ENCODE peak calls at places on chromosomes 16 and 17, in seven cellular contexts. K, C, I, P, F, O and W are unnamed samples.

GRCh38 chr17:81131486-81132196 is 33.7 kb upstream of the PVALEF start:
- DNase-seq in K (no peak), C (no peak), I (peak; percentile 83), P (no peak), F (peak; percentile 98), O (no peak), W (no peak)

GRCh38 chr17:74864866-74865395 is 5.2 kb upstream of the GRIN2C start:
- DNase-seq in K (peak; percentile 82), C (peak; percentile 31), I (peak; percentile 75), P (no peak), F (peak; percentile 64), O (peak; percentile 51), W (peak; percentile 34)

GRCh38 chr17:17972952-17973254 is 241 bp downstream of the DRC3 start:
- DNase-seq in K (no peak), C (no peak), I (no peak), P (no peak), F (no peak), O (no peak), W (no peak)

GRCh38 chr16:74817851-74818250 is 43.2 kb upstream of the FA2H start:
- DNase-seq in K (no peak), C (no peak), I (no peak), P (no peak), F (no peak), O (no peak), W (no peak)

GRCh38 chr17:35890774-35891155 is 10.6 kb upstream of the CCL5 start:
- DNase-seq in K (no peak), C (no peak), I (peak; percentile 29), P (no peak), F (peak; percentile 73), O (no peak), W (peak; percentile 70)

GRCh38 chr16:81551141-81551808 is 106.7 kb downstream of the CMIP start:
- DNase-seq in K (peak; percentile 21), C (peak; percentile 87), I (no peak), P (no peak), F (no peak), O (no peak), W (no peak)

GRCh38 chr17:60315650-60316049 is 76.3 kb downstream of the USP32 start:
- DNase-seq in K (no peak), C (no peak), I (no peak), P (no peak), F (peak; percentile 43), O (no peak), W (no peak)

GRCh38 chr17:52604105-52604504 is 445.6 kb upstream of the CA10 start:
- DNase-seq in K (no peak), C (peak; percentile 12), I (no peak), P (no peak), F (peak; percentile 13), O (no peak), W (no peak)

GRCh38 chr17:64185101-64185500 is 55.2 kb upstream of the ERN1 start:
- DNase-seq in K (no peak), C (no peak), I (no peak), P (no peak), F (no peak), O (no peak), W (no peak)

GRCh38 chr17:64190468-64190867 is 60.5 kb upstream of the ERN1 start:
- DNase-seq in K (no peak), C (no peak), I (no peak), P (no peak), F (no peak), O (no peak), W (no peak)

GRCh38 chr17:64187093-64187895 is 57.4 kb upstream of the ERN1 start:
- DNase-seq in K (no peak), C (no peak), I (no peak), P (no peak), F (peak; percentile 83), O (no peak), W (no peak)

GRCh38 chr17:64186171-64187092 is 56.5 kb upstream of the ERN1 start:
- DNase-seq in K (no peak), C (no peak), I (no peak), P (no peak), F (no peak), O (no peak), W (no peak)

DNA sequence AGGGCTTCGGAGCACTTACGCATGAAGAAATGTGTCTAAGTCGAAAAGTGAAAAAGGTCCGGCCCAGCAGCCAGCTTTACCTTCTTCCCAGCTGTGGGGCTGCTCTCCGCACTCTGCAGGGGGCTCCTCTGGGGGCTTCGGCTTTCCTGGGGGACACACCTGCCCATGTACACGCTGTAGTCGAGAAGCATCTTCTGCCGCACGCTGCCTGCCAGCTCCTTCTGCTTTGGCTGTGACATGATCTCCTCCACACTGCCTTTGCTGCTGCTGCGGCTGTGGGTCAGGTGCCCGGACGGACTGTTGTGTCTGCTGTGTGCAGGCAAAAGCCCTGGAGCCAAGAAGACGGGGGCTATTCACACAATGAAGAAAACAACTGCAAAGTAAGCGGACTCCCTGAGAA is 58.1 kb upstream of the ERN1 start:
- DNase-seq in K (no peak), C (no peak), I (no peak), P (no peak), F (no peak), O (no peak), W (no peak)
- H3K4me3 ChIP-seq in K (no peak overlapping the region), C (no peak overlapping the region), I (no peak overlapping the region), P (no peak overlapping the region), F (no peak overlapping the region), O (no peak overlapping the region), W (no peak overlapping the region)

GRCh38 chr17:8398980-8399379 is 1.4 kb upstream of the RNF222 start:
- DNase-seq in K (no peak), C (no peak), I (no peak), P (no peak), F (no peak), O (no peak), W (no peak)

GRCh38 chr17:8392674-8393469 is 4.8 kb downstream of the RNF222 start:
- DNase-seq in K (no peak), C (no peak), I (no peak), P (no peak), F (no peak), O (no peak), W (no peak)

GRCh38 chr17:8401107-8401506 is 3.5 kb upstream of the RNF222 start:
- DNase-seq in K (no peak), C (no peak), I (no peak), P (no peak), F (no peak), O (no peak), W (no peak)

GRCh38 chr17:8393470-8394231 is 4.0 kb downstream of the RNF222 start:
- DNase-seq in K (no peak), C (peak; percentile 87), I (no peak), P (no peak), F (peak; percentile 57), O (no peak), W (no peak)

GRCh38 chr17:8397636-8398035 is at the start of gene RNF222:
- DNase-seq in K (no peak), C (no peak), I (no peak), P (no peak), F (no peak), O (no peak), W (no peak)
- H3K4me3 ChIP-seq in K (no peak within 1 kb of the TSS), C (no peak within 1 kb of the TSS), I (no peak within 1 kb of the TSS), P (no peak within 1 kb of the TSS), F (no peak within 1 kb of the TSS), O (no peak within 1 kb of the TSS), W (no peak within 1 kb of the TSS)

GRCh38 chr16:30842971-30843370 is 50.9 kb downstream of the BCL7C start:
- DNase-seq in K (no peak), C (no peak), I (no peak), P (no peak), F (no peak), O (no peak), W (no peak)

GRCh38 chr16:30844671-30845449 is 49.0 kb downstream of the BCL7C start:
- DNase-seq in K (peak; percentile 92), C (peak; percentile 77), I (peak; percentile 86), P (peak; percentile 55), F (peak; percentile 97), O (peak; percentile 74), W (peak; percentile 86)

GRCh38 chr16:30843501-30843900 is 50.4 kb downstream of the BCL7C start:
- DNase-seq in K (no peak), C (no peak), I (no peak), P (no peak), F (no peak), O (no peak), W (no peak)

GRCh38 chr16:30846649-30847402 is 47.1 kb downstream of the BCL7C start:
- DNase-seq in K (no peak), C (no peak), I (no peak), P (no peak), F (no peak), O (no peak), W (no peak)

DNA sequence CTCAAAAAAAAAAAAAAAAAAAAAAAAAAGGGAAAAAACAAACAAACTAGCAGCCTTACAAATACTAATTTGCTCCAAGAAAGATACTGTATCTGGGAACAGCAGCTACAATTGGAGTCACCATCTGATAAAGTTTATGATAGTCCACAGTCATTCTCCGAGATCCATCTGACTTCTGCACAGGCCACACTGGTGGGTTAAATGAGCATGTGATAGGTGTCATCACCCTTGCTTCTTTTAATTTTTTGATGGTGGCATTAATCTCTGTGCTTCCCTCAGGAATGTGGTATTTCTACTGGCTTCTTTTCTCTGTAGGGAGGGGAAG is 49.6 kb downstream of the BCL7C start:
- DNase-seq in K (no peak), C (no peak), I (no peak), P (no peak), F (no peak), O (no peak), W (no peak)
- H3K4me3 ChIP-seq in K (no peak overlapping the region), C (no peak overlapping the region), I (no peak overlapping the region), P (no peak overlapping the region), F (no peak overlapping the region), O (no peak overlapping the region), W (no peak overlapping the region)

GRCh38 chr17:42113293-42114069 is 967 bp upstream of the DHX58 start:
- DNase-seq in K (no peak), C (no peak), I (no peak), P (no peak), F (no peak), O (no peak), W (no peak)
- H3K4me3 ChIP-seq in K (no peak overlapping the region), C (no peak overlapping the region), I (no peak overlapping the region), P (no peak overlapping the region), F (no peak overlapping the region), O (no peak overlapping the region), W (no peak overlapping the region)

GRCh38 chr17:78585231-78585630 is 8.0 kb upstream of the DNAH17 start:
- DNase-seq in K (no peak), C (no peak), I (no peak), P (no peak), F (no peak), O (no peak), W (no peak)

GRCh38 chr17:78588258-78589030 is 11.2 kb upstream of the DNAH17 start:
- DNase-seq in K (no peak), C (no peak), I (no peak), P (no peak), F (peak; percentile 53), O (no peak), W (no peak)

GRCh38 chr17:78581304-78581703 is 4.1 kb upstream of the DNAH17 start:
- DNase-seq in K (peak; percentile 20), C (no peak), I (no peak), P (no peak), F (no peak), O (no peak), W (no peak)

GRCh38 chr17:78580277-78580804 is 3.1 kb upstream of the DNAH17 start:
- DNase-seq in K (no peak), C (no peak), I (no peak), P (no peak), F (peak; percentile 77), O (no peak), W (no peak)

GRCh38 chr17:78583091-78583490 is 5.9 kb upstream of the DNAH17 start:
- DNase-seq in K (peak; percentile 40), C (no peak), I (no peak), P (no peak), F (peak; percentile 25), O (no peak), W (peak; percentile 42)
- H3K4me3 ChIP-seq in K (no peak overlapping the region), C (no peak overlapping the region), I (no peak overlapping the region), P (no peak overlapping the region), F (no peak overlapping the region), O (no peak overlapping the region), W (no peak overlapping the region)